ENCODE peak calls at places on chromosomes 5 and 9, in four cellular contexts. S is activated CD8-positive, alpha-beta memory T cell treated with anti-CD3 and anti-CD28 coated beads for 48 hours; O is occipital lobe; M is hypothalamus. B is an unnamed sample.

GRCh38 chr9:31272456-31273295 is 1111.8 kb upstream of the ACO1 start:
- DNase-seq in S (no peak), O (no peak), M (no peak), B (no peak)

GRCh38 chr9:132249123-132249522 is 87.3 kb downstream of the NTNG2 start:
- DNase-seq in O (no peak), M (no peak), S (no peak), B (no peak)

GRCh38 chr5:135206862-135207261 is 172.8 kb upstream of the PITX1 start:
- DNase-seq in M (no peak), S (no peak), O (no peak), B (no peak)

GRCh38 chr9:133869674-133870419 is 122.3 kb downstream of the VAV2 start:
- DNase-seq in M (no peak), S (peak; percentile 2), O (no peak), B (no peak)

GRCh38 chr5:100518377-100518776 is 16.8 kb upstream of the FAM174A start:
- DNase-seq in M (no peak), O (no peak), S (no peak), B (no peak)

GRCh38 chr9:111691686-111692329 is 30.4 kb downstream of the GNG10 start:
- DNase-seq in M (no peak), O (no peak), S (no peak), B (no peak)

GRCh38 chr5:54443264-54443663 is 12.2 kb upstream of the HSPB3 start:
- DNase-seq in O (no peak), M (no peak), S (no peak), B (no peak)

GRCh38 chr5:64210866-64211265 is 45.2 kb downstream of the RNF180 start:
- DNase-seq in O (no peak), S (no peak), M (no peak), B (no peak)

GRCh38 chr5:36156124-36156601 is 4.3 kb downstream of the SKP2 start:
- DNase-seq in S (no peak), O (no peak), M (no peak), B (no peak)

GRCh38 chr9:13070612-13071595 is 208.6 kb downstream of the MPDZ start:
- DNase-seq in M (no peak), O (no peak), S (no peak), B (no peak)

GRCh38 chr5:148915224-148915803 is 88.9 kb downstream of the ADRB2 start:
- DNase-seq in O (no peak), M (no peak), S (no peak), B (no peak)

GRCh38 chr5:160169326-160169725 is 50.1 kb upstream of the PWWP2A start:
- DNase-seq in O (no peak), S (no peak), M (no peak), B (no peak)

GRCh38 chr9:38368731-38369130 is 23.8 kb upstream of the ALDH1B1 start:
- DNase-seq in M (no peak), S (no peak), O (no peak), B (no peak)

GRCh38 chr9:111000202-111000601 is 38.1 kb downstream of the LPAR1 start:
- DNase-seq in M (no peak), O (no peak), S (no peak), B (no peak)

GRCh38 chr5:73783823-73784222 is 157.8 kb downstream of the ARHGEF28 start:
- DNase-seq in O (no peak), S (no peak), M (no peak), B (no peak)

GRCh38 chr9:136849038-136849959 is at the start of gene PHPT1:
- DNase-seq in O (peak; percentile 97), S (peak; percentile 95), M (peak; percentile 96), B (peak; percentile 91)

GRCh38 chr5:109645591-109646236 is 44.0 kb upstream of the MAN2A1 start:
- DNase-seq in O (peak; percentile 10), S (no peak), M (no peak), B (no peak)

GRCh38 chr5:107215581-107215980 is 455.2 kb downstream of the EFNA5 start:
- DNase-seq in O (no peak), S (no peak), M (no peak), B (no peak)

GRCh38 chr9:130443840-130444492 is 795 bp upstream of the ASS1 start:
- DNase-seq in O (no peak), S (no peak), M (no peak), B (no peak)

GRCh38 chr9:91127653-91128052 is 234.1 kb downstream of the AUH start:
- DNase-seq in M (no peak), S (no peak), O (no peak), B (no peak)

B was measured in esophagus squamous epithelium.